ENCODE peak calls at places on chromosomes 11 and 22, in seven cellular contexts. G is neural progenitor cell, J is cardiac muscle cell, W is mucosa of descending colon, U is colonic mucosa, D is stomach, A is kidney. C is an unnamed sample.
A peak's percentile ranks its signal among the peaks of the same experiment; 100 is the strongest.

GRCh38 chr11:110873953-110874352 is 161.7 kb upstream of the ARHGAP20 start:
- DNase-seq in G (no peak), J (no peak), W (no peak), U (no peak), D (no peak), A (no peak), C (no peak)

GRCh38 chr22:22099833-22100812 is 117.5 kb upstream of the TOP3B start:
- DNase-seq in G (peak; percentile 38), J (peak; percentile 13), W (no peak), U (no peak), D (no peak), A (no peak), C (no peak)

GRCh38 chr11:47915407-47916137 is 64.8 kb upstream of the PTPRJ start:
- DNase-seq in G (no peak), J (no peak), W (no peak), U (peak; percentile 28), D (no peak), A (no peak), C (peak; percentile 21)

GRCh38 chr11:107598225-107599139 is 7.5 kb downstream of the ELMOD1 start:
- DNase-seq in G (peak; percentile 58), J (peak; percentile 19), W (no peak), U (no peak), D (no peak), A (no peak), C (peak; percentile 34)

GRCh38 chr11:130560000-130560852 is 111.8 kb downstream of the ADAMTS15 start:
- DNase-seq in G (no peak), J (peak; percentile 26), W (no peak), U (peak; percentile 41), D (no peak), A (no peak), C (no peak)

GRCh38 chr22:20610757-20611156 is 103.3 kb downstream of the MED15 start:
- DNase-seq in G (no peak), J (no peak), W (no peak), U (no peak), D (no peak), A (no peak), C (no peak)

GRCh38 chr11:68327586-68328370 is 15.4 kb downstream of the LRP5 start:
- DNase-seq in G (no peak), J (no peak), W (no peak), U (no peak), D (no peak), A (no peak), C (no peak)

GRCh38 chr11:129281471-129282268 is 89.5 kb upstream of the ARHGAP32 start:
- DNase-seq in G (no peak), J (no peak), W (no peak), U (no peak), D (no peak), A (no peak), C (no peak)

GRCh38 chr11:120708511-120709183 is 197.1 kb downstream of the GRIK4 start:
- DNase-seq in G (no peak), J (no peak), W (no peak), U (no peak), D (no peak), A (no peak), C (no peak)

GRCh38 chr11:130520231-130520630 is 71.8 kb downstream of the ADAMTS15 start:
- DNase-seq in G (no peak), J (peak; percentile 57), W (no peak), U (no peak), D (no peak), A (no peak), C (no peak)

GRCh38 chr11:112381578-112381977 is 120.9 kb upstream of the PLET1 start:
- DNase-seq in G (no peak), J (no peak), W (no peak), U (no peak), D (no peak), A (no peak), C (no peak)

GRCh38 chr22:20577045-20577444 is 69.6 kb downstream of the MED15 start:
- DNase-seq in G (no peak), J (no peak), W (no peak), U (no peak), D (no peak), A (no peak), C (no peak)

GRCh38 chr11:112467721-112468120 is 207.1 kb upstream of the PLET1 start:
- DNase-seq in G (no peak), J (no peak), W (no peak), U (no peak), D (no peak), A (no peak), C (no peak)

GRCh38 chr11:82864268-82864667 is 36.0 kb downstream of the PRCP start:
- DNase-seq in G (peak; percentile 67), J (peak; percentile 73), W (peak; percentile 64), U (peak; percentile 41), D (peak; percentile 42), A (peak; percentile 73), C (peak; percentile 63)

GRCh38 chr22:49298834-49299750 is 528.6 kb downstream of the BRD1 start:
- DNase-seq in G (no peak), J (no peak), W (no peak), U (no peak), D (peak; percentile 15), A (no peak), C (no peak)

GRCh38 chr11:78957481-78958245 is 383.0 kb upstream of the NARS2 start:
- DNase-seq in G (no peak), J (no peak), W (no peak), U (no peak), D (no peak), A (no peak), C (no peak)

GRCh38 chr22:41876275-41876674 is 38.6 kb downstream of the SHISA8 start:
- DNase-seq in G (no peak), J (no peak), W (no peak), U (no peak), D (no peak), A (no peak), C (no peak)

GRCh38 chr11:95230054-95231034 is 658 bp downstream of the SESN3 start:
- DNase-seq in G (peak; percentile 53), J (peak; percentile 40), W (no peak), U (peak; percentile 43), D (no peak), A (peak; percentile 85), C (peak; percentile 52)

GRCh38 chr22:42280140-42280539 is 9.7 kb upstream of the TCF20 start:
- DNase-seq in G (no peak), J (no peak), W (no peak), U (no peak), D (no peak), A (peak; percentile 37), C (no peak)

GRCh38 chr11:62245271-62245753 is 3.3 kb downstream of the SCGB1D2 start:
- DNase-seq in G (peak; percentile 72), J (peak; percentile 54), W (peak; percentile 38), U (peak; percentile 19), D (peak; percentile 28), A (no peak), C (peak; percentile 10)

GRCh38 chr11:1920909-1921575 is 1.5 kb downstream of the TNNT3 start:
- DNase-seq in G (peak; percentile 11), J (no peak), W (no peak), U (peak; percentile 15), D (no peak), A (peak; percentile 70), C (no peak)

GRCh38 chr11:69934861-69935494 is 115.8 kb upstream of the FGF3 start:
- DNase-seq in G (no peak), J (no peak), W (peak; percentile 7), U (no peak), D (no peak), A (peak; percentile 52), C (peak; percentile 74)

GRCh38 chr22:50016308-50016987 is 3.9 kb upstream of the IL17REL start:
- DNase-seq in G (peak; percentile 2), J (no peak), W (no peak), U (no peak), D (no peak), A (peak; percentile 70), C (peak; percentile 5)

GRCh38 chr11:67277231-67277961 is 11.1 kb downstream of the GRK2 start:
- DNase-seq in G (peak; percentile 70), J (peak; percentile 89), W (peak; percentile 92), U (peak; percentile 91), D (peak; percentile 91), A (peak; percentile 96), C (peak; percentile 84)
- TF ChIP-seq CTCF in G (no peak), J (no peak), W (no peak), U (no peak), D (no peak), A (no peak), C (no peak)

GRCh38 chr11:93031386-93031785 is 61.9 kb downstream of the MTNR1B start:
- DNase-seq in G (peak; percentile 19), J (peak; percentile 25), W (no peak), U (no peak), D (no peak), A (no peak), C (no peak)
- H3K4me3 ChIP-seq in G (no peak overlapping the region), J (no peak overlapping the region), W (no peak overlapping the region), U (no peak overlapping the region), D (no peak overlapping the region), A (no peak overlapping the region), C (no peak overlapping the region)

DNA sequence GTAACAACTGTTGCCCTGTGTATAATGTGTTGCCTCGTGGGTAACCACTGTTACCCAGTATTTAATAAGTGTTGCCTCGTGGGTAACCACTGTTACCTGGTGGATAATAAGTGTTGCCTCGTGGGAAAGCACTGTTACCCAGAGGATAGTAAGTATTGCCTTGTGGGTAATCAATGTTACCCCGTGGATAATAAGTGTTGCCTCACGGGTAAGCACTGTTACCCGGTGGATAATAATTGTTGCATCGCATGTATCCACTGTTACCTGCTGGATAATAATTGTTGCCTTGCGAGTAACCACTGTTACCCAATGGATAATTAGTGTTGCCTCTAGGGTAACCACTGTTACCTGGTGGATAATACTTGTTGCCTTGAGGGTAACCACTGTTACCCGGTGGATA is 17.1 kb upstream of the NXPE4 start:
- DNase-seq in G (no peak), J (no peak), W (no peak), U (peak; percentile 7), D (no peak), A (no peak), C (no peak)
- H3K9me3 ChIP-seq in G (peaks cover 18% of the 10 kb centered on the region), J (peaks cover 5% of the 10 kb centered on the region), W (peaks cover 13% of the 10 kb centered on the region), U (no peaks in the 10 kb centered on the region), D (peaks cover 8% of the 10 kb centered on the region), A (no peaks in the 10 kb centered on the region), C (peaks cover 2% of the 10 kb centered on the region)

DNA sequence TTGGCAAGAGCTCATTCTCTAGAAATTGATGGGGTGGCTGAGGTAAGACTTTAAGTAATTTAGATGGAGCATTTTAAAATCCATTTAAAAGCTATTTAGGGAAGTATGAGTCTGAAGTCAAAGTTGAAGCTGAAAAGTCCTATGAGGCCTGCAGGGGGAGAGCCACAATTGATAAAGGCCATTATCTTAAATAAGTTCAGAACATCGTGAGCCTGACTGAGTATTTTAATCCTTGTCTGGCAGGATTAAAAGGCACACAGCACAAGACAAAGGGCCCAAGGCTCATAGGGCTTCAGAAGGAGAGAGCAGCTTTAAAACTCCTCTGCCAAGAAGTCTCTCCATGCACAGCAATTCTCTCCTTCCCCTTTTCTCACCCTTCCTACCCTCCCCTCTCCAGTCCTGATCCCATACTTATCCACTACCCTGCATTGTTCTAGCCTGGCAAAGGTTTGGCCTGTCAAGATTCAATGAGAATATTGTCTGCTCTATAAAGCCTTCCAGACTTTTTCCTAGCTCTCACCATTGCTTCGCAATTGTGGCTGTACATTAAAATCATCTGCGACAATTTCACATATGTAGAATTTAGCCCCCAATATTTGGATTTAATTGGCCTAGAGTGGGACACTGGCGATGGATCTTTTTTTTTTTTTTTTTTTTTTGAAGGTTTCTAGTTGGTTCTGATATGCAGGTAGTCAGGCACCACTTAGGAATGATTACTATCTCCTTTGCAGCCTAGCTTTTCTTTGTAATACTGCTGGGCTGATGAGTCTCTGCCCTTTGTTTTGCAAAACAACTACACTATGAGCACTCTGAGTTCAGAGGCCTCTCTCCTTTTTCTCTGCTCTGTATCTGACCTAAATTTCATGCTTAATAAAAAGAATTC is 1312.8 kb downstream of the FAM181B start:
- DNase-seq in G (peak; percentile 76), J (no peak), W (no peak), U (no peak), D (no peak), A (no peak), C (no peak)
- TF ChIP-seq CTCF in G (peak; percentile 55), J (no peak), W (no peak), U (no peak), D (no peak), A (no peak), C (no peak)

C was measured in BE2C.